ENCODE peak calls at places on chromosomes 2 and 18, in nine cellular contexts. W is Caki2; K is activated naive CD8-positive, alpha-beta T cell treated with anti-CD3 and anti-CD28 coated beads, Interleukin-2, amount 50 U/mL, for 24 hours; R is left lung; V is progenitor cell of endocrine pancreas; O is activated CD4-positive, alpha-beta T cell treated with anti-CD3 and anti-CD28 coated beads, Interleukin-2, amount 50 U/mL, for 24 hours; X is NCI-H1105 treated with DMSO at 0.1 percent for 48 hours; C is M059J; F is A172. S is an unnamed sample.

GRCh38 chr2:54348672-54349071 is 92.6 kb upstream of the TSPYL6 start:
- DNase-seq in W (no peak), K (no peak), R (no peak), V (no peak), O (no peak), X (no peak), C (peak), F (no peak), S (no peak)

GRCh38 chr2:168529900-168530561 is 74.0 kb downstream of the CERS6 start:
- DNase-seq in W (no peak), K (no peak), R (no peak), V (no peak), O (no peak), X (no peak), C (no peak), F (no peak), S (no peak)

GRCh38 chr2:54522624-54523281 is 66.6 kb downstream of the SPTBN1 start:
- DNase-seq in W (peak), K (peak), R (peak), V (peak), O (peak), X (peak), C (peak), F (peak), S (peak)

GRCh38 chr2:195162918-195163317 is 494.1 kb upstream of the SLC39A10 start:
- DNase-seq in W (no peak), K (no peak), R (no peak), V (no peak), O (no peak), X (no peak), C (no peak), F (no peak), S (no peak)

GRCh38 chr2:42102606-42103450 is 55.0 kb downstream of the PKDCC start:
- DNase-seq in W (no peak), K (peak), R (peak), V (peak), O (no peak), X (no peak), C (no peak), F (peak), S (peak)

GRCh38 chr2:95314964-95315611 is 17.9 kb downstream of the KCNIP3 start:
- DNase-seq in W (peak), K (peak), R (peak), V (peak), O (no peak), X (no peak), C (peak), F (peak), S (peak)

GRCh38 chr2:3493610-3493997 is 25.7 kb downstream of the ADI1 start:
- DNase-seq in W (no peak), K (no peak), R (no peak), V (no peak), O (no peak), X (no peak), C (no peak), F (no peak), S (no peak)

GRCh38 chr2:68548396-68548795 is 81.0 kb downstream of the APLF start:
- DNase-seq in W (no peak), K (no peak), R (no peak), V (no peak), O (no peak), X (no peak), C (peak), F (no peak), S (no peak)

GRCh38 chr2:70514612-70515055 is 39.0 kb downstream of the TGFA start:
- DNase-seq in W (no peak), K (no peak), R (peak), V (no peak), O (no peak), X (peak), C (no peak), F (no peak), S (peak)

GRCh38 chr2:215573495-215573894 is 137.6 kb upstream of the FN1 start:
- DNase-seq in W (no peak), K (no peak), R (no peak), V (no peak), O (no peak), X (no peak), C (no peak), F (no peak), S (no peak)

GRCh38 chr2:14511541-14511940 is 121.0 kb upstream of the LRATD1 start:
- DNase-seq in W (no peak), K (no peak), R (no peak), V (no peak), O (no peak), X (no peak), C (no peak), F (no peak), S (no peak)

GRCh38 chr2:197168705-197169104 is 141.9 kb downstream of the ANKRD44 start:
- DNase-seq in W (no peak), K (peak), R (peak), V (peak), O (peak), X (peak), C (peak), F (peak), S (peak)

GRCh38 chr2:158432117-158432516 is 24.4 kb downstream of the CCDC148 start:
- DNase-seq in W (no peak), K (no peak), R (no peak), V (no peak), O (no peak), X (no peak), C (no peak), F (no peak), S (no peak)

GRCh38 chr2:5121677-5122076 is 570.5 kb upstream of the SOX11 start:
- DNase-seq in W (no peak), K (no peak), R (no peak), V (no peak), O (no peak), X (no peak), C (no peak), F (no peak), S (peak)

GRCh38 chr2:169452080-169452479 is 27.2 kb upstream of the BBS5 start:
- DNase-seq in W (no peak), K (no peak), R (no peak), V (no peak), O (no peak), X (peak), C (peak), F (peak), S (peak)

GRCh38 chr2:43402002-43402401 is 175.6 kb upstream of the ZFP36L2 start:
- DNase-seq in W (no peak), K (peak), R (no peak), V (no peak), O (peak), X (no peak), C (no peak), F (no peak), S (no peak)

GRCh38 chr2:232292395-232293154 is 86.0 kb upstream of the ALPP start:
- DNase-seq in W (peak), K (peak), R (no peak), V (peak), O (peak), X (no peak), C (peak), F (peak), S (peak)

GRCh38 chr2:19504400-19505198 is 146.2 kb upstream of the OSR1 start:
- DNase-seq in W (peak), K (no peak), R (no peak), V (no peak), O (no peak), X (no peak), C (peak), F (no peak), S (peak)

GRCh38 chr2:136399667-136400316 is 281.8 kb upstream of the CXCR4 start:
- DNase-seq in W (no peak), K (no peak), R (no peak), V (no peak), O (no peak), X (no peak), C (no peak), F (no peak), S (no peak)

GRCh38 chr2:211901226-211901625 is 637.4 kb downstream of the ERBB4 start:
- DNase-seq in W (no peak), K (no peak), R (no peak), V (no peak), O (no peak), X (no peak), C (no peak), F (no peak), S (no peak)

GRCh38 chr2:20433946-20434553 is 12.8 kb upstream of the RHOB start:
- DNase-seq in W (no peak), K (no peak), R (no peak), V (no peak), O (no peak), X (no peak), C (no peak), F (no peak), S (no peak)

GRCh38 chr2:84782717-84783442 is 98.0 kb downstream of the TRABD2A start:
- DNase-seq in W (no peak), K (no peak), R (no peak), V (no peak), O (peak), X (no peak), C (peak), F (no peak), S (no peak)

GRCh38 chr2:237682901-237683670 is 55.7 kb downstream of the LRRFIP1 start:
- DNase-seq in W (no peak), K (no peak), R (no peak), V (no peak), O (no peak), X (no peak), C (no peak), F (no peak), S (peak)

GRCh38 chr2:45851576-45852304 is 200.3 kb downstream of the PRKCE start:
- DNase-seq in W (no peak), K (no peak), R (no peak), V (no peak), O (no peak), X (no peak), C (peak), F (peak), S (peak)

GRCh38 chr2:77028032-77028600 is 494.1 kb downstream of the LRRTM4 start:
- DNase-seq in W (no peak), K (no peak), R (no peak), V (no peak), O (no peak), X (no peak), C (no peak), F (peak), S (no peak)

GRCh38 chr2:1808921-1809551 is 64.7 kb upstream of the PXDN start:
- DNase-seq in W (no peak), K (no peak), R (peak), V (no peak), O (no peak), X (no peak), C (peak), F (peak), S (no peak)

GRCh38 chr18:79523738-79524180 is 128.0 kb downstream of the NFATC1 start:
- DNase-seq in W (no peak), K (peak), R (no peak), V (no peak), O (peak), X (no peak), C (no peak), F (peak), S (peak)

GRCh38 chr2:174195253-174195652 is 53.1 kb downstream of the OLA1 start:
- DNase-seq in W (peak), K (no peak), R (no peak), V (no peak), O (no peak), X (no peak), C (peak), F (no peak), S (no peak)

GRCh38 chr2:61426267-61426897 is 44.5 kb downstream of the USP34 start:
- DNase-seq in W (peak), K (peak), R (peak), V (peak), O (peak), X (no peak), C (peak), F (peak), S (peak)

GRCh38 chr2:54000524-54000923 is 29.7 kb upstream of the PSME4 start:
- DNase-seq in W (no peak), K (no peak), R (no peak), V (no peak), O (no peak), X (no peak), C (no peak), F (no peak), S (peak)

GRCh38 chr2:159557437-159558034 is 58.8 kb downstream of the BAZ2B start:
- DNase-seq in W (peak), K (no peak), R (no peak), V (no peak), O (no peak), X (no peak), C (peak), F (no peak), S (peak)

GRCh38 chr2:7612969-7613368 is 695.8 kb downstream of the RNF144A start:
- DNase-seq in W (no peak), K (no peak), R (no peak), V (no peak), O (no peak), X (no peak), C (no peak), F (peak), S (no peak)

GRCh38 chr2:149017116-149017985 is 21.1 kb upstream of the LYPD6B start:
- DNase-seq in W (peak), K (peak), R (no peak), V (peak), O (peak), X (peak), C (peak), F (peak), S (peak)

GRCh38 chr2:25699206-25699605 is 25.8 kb upstream of the DTNB start:
- DNase-seq in W (no peak), K (no peak), R (no peak), V (no peak), O (no peak), X (no peak), C (no peak), F (no peak), S (no peak)

GRCh38 chr2:85680707-85681353 is 12.8 kb upstream of the SFTPB start:
- DNase-seq in W (no peak), K (no peak), R (no peak), V (no peak), O (no peak), X (no peak), C (peak), F (peak), S (peak)

GRCh38 chr18:54416459-54416858 is 58.8 kb downstream of the C18orf54 start:
- DNase-seq in W (peak), K (no peak), R (no peak), V (no peak), O (no peak), X (no peak), C (peak), F (peak), S (no peak)

GRCh38 chr2:239936838-239937581 is 88.1 kb downstream of the NDUFA10 start:
- DNase-seq in W (no peak), K (no peak), R (peak), V (no peak), O (no peak), X (no peak), C (no peak), F (no peak), S (no peak)

GRCh38 chr2:132582360-132582759 is 87.6 kb downstream of the LYPD1 start:
- DNase-seq in W (no peak), K (no peak), R (no peak), V (no peak), O (no peak), X (no peak), C (peak), F (no peak), S (no peak)

S was measured in SW480.